ENCODE peak calls at places on chromosomes 6 and 20, in eight cellular contexts. V is mesothelial cell of epicardium, H is NCI-H2171 treated with DMSO at 0.1 percent for 48 hours, Z is retinal pigment epithelial cell, U is Right ventricle myocardium superior, W is choroid plexus epithelial cell, G is HAP-1, R is endothelial cell. S is an unnamed sample.

GRCh38 chr6:39933669-39934059 is 598 bp downstream of the MOCS1 start:
- DNase-seq in V (no peak), H (peak), Z (no peak), U (no peak), W (no peak), G (no peak), R (no peak), S (no peak)

GRCh38 chr6:89520730-89521129 is 87.8 kb downstream of the ANKRD6 start:
- DNase-seq in V (no peak), H (no peak), Z (no peak), U (no peak), W (no peak), G (no peak), R (no peak), S (no peak)

GRCh38 chr20:62065669-62066338 is at the start of gene TAF4:
- DNase-seq in V (peak), H (peak), Z (no peak), U (peak), W (peak), G (peak), R (peak), S (peak)

GRCh38 chr6:36821581-36822335 is 17.5 kb downstream of the CPNE5 start:
- DNase-seq in V (no peak), H (no peak), Z (peak), U (no peak), W (no peak), G (no peak), R (no peak), S (no peak)

GRCh38 chr6:113182370-113183141 is 674.6 kb upstream of the MARCKS start:
- DNase-seq in V (no peak), H (no peak), Z (peak), U (no peak), W (peak), G (no peak), R (no peak), S (no peak)

GRCh38 chr6:5025911-5026819 is 22.3 kb upstream of the RPP40 start:
- DNase-seq in V (peak), H (peak), Z (no peak), U (peak), W (peak), G (peak), R (peak), S (no peak)

GRCh38 chr6:33724281-33725023 is 13.0 kb upstream of the UQCC2 start:
- DNase-seq in V (no peak), H (no peak), Z (no peak), U (no peak), W (no peak), G (no peak), R (no peak), S (no peak)

GRCh38 chr6:81751388-81752083 is 945 bp downstream of the TENT5A start:
- DNase-seq in V (peak), H (no peak), Z (no peak), U (peak), W (peak), G (peak), R (peak), S (peak)

GRCh38 chr20:34514897-34515483 is 1.2 kb upstream of the DYNLRB1 start:
- DNase-seq in V (no peak), H (no peak), Z (no peak), U (no peak), W (no peak), G (no peak), R (no peak), S (no peak)

GRCh38 chr6:53484409-53485280 is 60.3 kb downstream of the GCLC start:
- DNase-seq in V (peak), H (peak), Z (no peak), U (no peak), W (peak), G (peak), R (peak), S (peak)

GRCh38 chr6:37784585-37784967 is 35.0 kb upstream of the ZFAND3 start:
- DNase-seq in V (no peak), H (no peak), Z (no peak), U (no peak), W (no peak), G (no peak), R (no peak), S (no peak)

GRCh38 chr6:95203153-95203754 is 374.1 kb upstream of the MANEA start:
- DNase-seq in V (no peak), H (peak), Z (no peak), U (no peak), W (peak), G (peak), R (peak), S (no peak)

GRCh38 chr6:152636675-152637421 is at the start of gene SYNE1:
- DNase-seq in V (peak), H (no peak), Z (no peak), U (peak), W (peak), G (peak), R (peak), S (peak)

GRCh38 chr20:51698252-51698651 is 69.9 kb downstream of the ATP9A start:
- DNase-seq in V (no peak), H (no peak), Z (no peak), U (no peak), W (no peak), G (no peak), R (no peak), S (no peak)

GRCh38 chr6:137811121-137811911 is 55.7 kb upstream of the TNFAIP3 start:
- DNase-seq in V (no peak), H (no peak), Z (peak), U (peak), W (peak), G (peak), R (peak), S (peak)

GRCh38 chr20:14720251-14720650 is 382.8 kb upstream of the FLRT3 start:
- DNase-seq in V (no peak), H (no peak), Z (no peak), U (no peak), W (no peak), G (no peak), R (no peak), S (no peak)

GRCh38 chr6:36374194-36374593 is 13.3 kb downstream of the ETV7 start:
- DNase-seq in V (no peak), H (no peak), Z (no peak), U (no peak), W (no peak), G (no peak), R (no peak), S (no peak)

GRCh38 chr20:32325706-32326506 is 32.2 kb upstream of the ASXL1 start:
- DNase-seq in V (no peak), H (no peak), Z (no peak), U (no peak), W (peak), G (peak), R (no peak), S (no peak)

GRCh38 chr6:163955131-163955530 is 540.6 kb downstream of the QKI start:
- DNase-seq in V (no peak), H (no peak), Z (no peak), U (no peak), W (peak), G (no peak), R (no peak), S (no peak)

GRCh38 chr6:72418495-72418894 is 203.4 kb upstream of the KCNQ5 start:
- DNase-seq in V (no peak), H (no peak), Z (peak), U (no peak), W (peak), G (no peak), R (no peak), S (no peak)